ENCODE peak calls at places on chromosome 10, in eight cellular contexts. X is HTR-8/SVneo; T is CD8-positive, alpha-beta memory T cell; W is activated naive CD4-positive, alpha-beta T cell treated with anti-CD3 and anti-CD28 coated beads, Interleukin-2, amount 10 ng/mL, durations not matched to agents 7 days and 5 days; D is DMS153; F is dorsolateral prefrontal cortex; K is GM04504; A is SK-N-MC. B is an unnamed sample.

GRCh38 chr10:70190581-70190980 is 20.3 kb upstream of the SAR1A start:
- DNase-seq in X (no peak), T (no peak), W (no peak), D (no peak), F (no peak), K (no peak), A (no peak), B (no peak)

GRCh38 chr10:84212015-84212414 is 13.3 kb downstream of the LRIT2 start:
- DNase-seq in X (no peak), T (no peak), W (no peak), D (no peak), F (no peak), K (no peak), A (no peak), B (no peak)

GRCh38 chr10:113539789-113540188 is 13.1 kb upstream of the HABP2 start:
- DNase-seq in X (peak), T (no peak), W (no peak), D (no peak), F (no peak), K (peak), A (no peak), B (peak)

GRCh38 chr10:86758231-86759072 is 2.0 kb downstream of the BMPR1A start:
- DNase-seq in X (no peak), T (no peak), W (no peak), D (no peak), F (no peak), K (no peak), A (no peak), B (no peak)

GRCh38 chr10:113631680-113632079 is 32.2 kb downstream of the NRAP start:
- DNase-seq in X (no peak), T (no peak), W (no peak), D (no peak), F (no peak), K (no peak), A (peak), B (no peak)

GRCh38 chr10:15140640-15141039 is 27.9 kb downstream of the NMT2 start:
- DNase-seq in X (no peak), T (no peak), W (no peak), D (no peak), F (no peak), K (no peak), A (no peak), B (no peak)

GRCh38 chr10:79393221-79393923 is 46.1 kb downstream of the PPIF start:
- DNase-seq in X (no peak), T (no peak), W (no peak), D (no peak), F (peak), K (no peak), A (no peak), B (no peak)

GRCh38 chr10:21257191-21257590 is 268.3 kb downstream of the SKIDA1 start:
- DNase-seq in X (no peak), T (no peak), W (no peak), D (no peak), F (no peak), K (no peak), A (no peak), B (no peak)

GRCh38 chr10:8065651-8066050 is 11.2 kb downstream of the GATA3 start:
- DNase-seq in X (no peak), T (no peak), W (no peak), D (no peak), F (no peak), K (no peak), A (no peak), B (no peak)

GRCh38 chr10:70178139-70178725 is 7.9 kb upstream of the SAR1A start:
- DNase-seq in X (no peak), T (no peak), W (no peak), D (no peak), F (no peak), K (no peak), A (no peak), B (no peak)

GRCh38 chr10:124175701-124176100 is 82.3 kb upstream of the CHST15 start:
- DNase-seq in X (no peak), T (no peak), W (no peak), D (no peak), F (no peak), K (no peak), A (no peak), B (no peak)

GRCh38 chr10:119270893-119271361 is 63.6 kb downstream of the GRK5 start:
- DNase-seq in X (no peak), T (peak), W (peak), D (peak), F (no peak), K (no peak), A (no peak), B (no peak)

GRCh38 chr10:132511692-132512442 is 25.7 kb upstream of the INPP5A start:
- DNase-seq in X (no peak), T (no peak), W (no peak), D (no peak), F (no peak), K (no peak), A (no peak), B (no peak)

GRCh38 chr10:6583447-6583846 is 3.4 kb upstream of the PRKCQ start:
- DNase-seq in X (no peak), T (no peak), W (peak), D (no peak), F (no peak), K (no peak), A (no peak), B (no peak)

GRCh38 chr10:90181251-90181691 is 479.9 kb downstream of the KIF20B start:
- DNase-seq in X (no peak), T (no peak), W (no peak), D (no peak), F (no peak), K (no peak), A (no peak), B (no peak)

GRCh38 chr10:104274762-104275721 is 6.1 kb downstream of the GSTO2 start:
- DNase-seq in X (no peak), T (peak), W (peak), D (no peak), F (no peak), K (no peak), A (no peak), B (no peak)

GRCh38 chr10:1020966-1021365 is 4.7 kb downstream of the IDI2 start:
- DNase-seq in X (no peak), T (no peak), W (no peak), D (no peak), F (no peak), K (no peak), A (no peak), B (no peak)

GRCh38 chr10:78993523-78993922 is 75.2 kb upstream of the ZMIZ1 start:
- DNase-seq in X (no peak), T (no peak), W (no peak), D (no peak), F (no peak), K (no peak), A (no peak), B (no peak)

GRCh38 chr10:127243490-127244272 is 47.3 kb upstream of the INSYN2A start:
- DNase-seq in X (peak), T (no peak), W (peak), D (no peak), F (no peak), K (no peak), A (no peak), B (no peak)

GRCh38 chr10:68167271-68167670 is 58.0 kb downstream of the MYPN start:
- DNase-seq in X (no peak), T (no peak), W (no peak), D (no peak), F (no peak), K (no peak), A (no peak), B (no peak)

GRCh38 chr10:89476676-89477075 is 58.7 kb downstream of the SLC16A12 start:
- DNase-seq in X (no peak), T (no peak), W (no peak), D (no peak), F (no peak), K (no peak), A (no peak), B (no peak)

GRCh38 chr10:48881937-48882336 is 57.7 kb downstream of the LRRC18 start:
- DNase-seq in X (no peak), T (no peak), W (no peak), D (no peak), F (no peak), K (no peak), A (no peak), B (no peak)

GRCh38 chr10:133019651-133020050 is 68.1 kb upstream of the ADGRA1 start:
- DNase-seq in X (no peak), T (no peak), W (no peak), D (no peak), F (no peak), K (no peak), A (no peak), B (no peak)

GRCh38 chr10:323651-324293 is 188.5 kb downstream of the ZMYND11 start:
- DNase-seq in X (peak), T (peak), W (peak), D (no peak), F (peak), K (peak), A (no peak), B (peak)

GRCh38 chr10:96613565-96613964 is 26.8 kb upstream of the TM9SF3 start:
- DNase-seq in X (no peak), T (no peak), W (no peak), D (no peak), F (no peak), K (no peak), A (no peak), B (no peak)

GRCh38 chr10:100996678-100997363 is 2.8 kb upstream of the LZTS2 start:
- DNase-seq in X (no peak), T (no peak), W (peak), D (no peak), F (no peak), K (no peak), A (no peak), B (no peak)

GRCh38 chr10:19531324-19531723 is 284.9 kb upstream of the PLXDC2 start:
- DNase-seq in X (no peak), T (no peak), W (no peak), D (no peak), F (no peak), K (no peak), A (no peak), B (no peak)

GRCh38 chr10:48634198-48634983 is 29.5 kb upstream of the ARHGAP22 start:
- DNase-seq in X (no peak), T (no peak), W (no peak), D (no peak), F (no peak), K (peak), A (peak), B (peak)

GRCh38 chr10:62502995-62503613 is 128.9 kb downstream of the ZNF365 start:
- DNase-seq in X (no peak), T (no peak), W (no peak), D (no peak), F (no peak), K (no peak), A (no peak), B (peak)

GRCh38 chr10:16890691-16891090 is 73.5 kb upstream of the RSU1 start:
- DNase-seq in X (no peak), T (no peak), W (no peak), D (no peak), F (no peak), K (no peak), A (no peak), B (no peak)

GRCh38 chr10:130935051-130935450 is 376.5 kb downstream of the TCERG1L start:
- DNase-seq in X (no peak), T (no peak), W (no peak), D (no peak), F (no peak), K (no peak), A (no peak), B (no peak)

GRCh38 chr10:36362257-36362656 is 720.2 kb upstream of the FZD8 start:
- DNase-seq in X (no peak), T (no peak), W (no peak), D (peak), F (no peak), K (no peak), A (no peak), B (no peak)

GRCh38 chr10:99522078-99522479 is 10.7 kb upstream of the NKX2-3 start:
- DNase-seq in X (no peak), T (no peak), W (no peak), D (no peak), F (no peak), K (no peak), A (no peak), B (no peak)

GRCh38 chr10:78602201-78602917 is 466.4 kb upstream of the ZMIZ1 start:
- DNase-seq in X (no peak), T (no peak), W (no peak), D (no peak), F (no peak), K (no peak), A (no peak), B (no peak)

GRCh38 chr10:75430000-75430763 is 1.2 kb upstream of the LRMDA start:
- DNase-seq in X (peak), T (no peak), W (no peak), D (peak), F (no peak), K (no peak), A (no peak), B (no peak)

GRCh38 chr10:120221873-120222485 is 235.0 kb upstream of the PLPP4 start:
- DNase-seq in X (peak), T (no peak), W (peak), D (no peak), F (no peak), K (peak), A (peak), B (peak)

GRCh38 chr10:69359089-69360025 is 57.4 kb downstream of the TACR2 start:
- DNase-seq in X (no peak), T (no peak), W (peak), D (no peak), F (no peak), K (no peak), A (no peak), B (no peak)

GRCh38 chr10:95295031-95295755 is 4.4 kb upstream of the PDLIM1 start:
- DNase-seq in X (no peak), T (peak), W (peak), D (peak), F (no peak), K (no peak), A (no peak), B (no peak)

GRCh38 chr10:1100143-1100542 is 44.0 kb downstream of the WDR37 start:
- DNase-seq in X (no peak), T (no peak), W (no peak), D (no peak), F (no peak), K (no peak), A (no peak), B (no peak)

B was measured in AG09309.